ENCODE peak calls at places on chromosomes 6 and 20, in seven cellular contexts. Y, J, Q, E, W, C and V are unnamed samples.

GRCh38 chr6:104958720-104959452 is 2.0 kb downstream of the LIN28B start:
- DNase-seq in Y (no peak), J (peak; percentile 25), Q (no peak), E (no peak), W (peak; percentile 70), C (peak; percentile 0), V (no peak)

GRCh38 chr6:9412951-9413559 is 977.7 kb upstream of the SLC35B3 start:
- DNase-seq in Y (peak; percentile 57), J (peak; percentile 48), Q (no peak), E (no peak), W (peak; percentile 73), C (peak; percentile 34), V (no peak)

GRCh38 chr6:166595061-166595780 is 8.7 kb upstream of the RAMACL start:
- DNase-seq in Y (no peak), J (no peak), Q (no peak), E (no peak), W (no peak), C (no peak), V (no peak)

GRCh38 chr20:21622097-21622496 is 83.4 kb upstream of the PAX1 start:
- DNase-seq in Y (no peak), J (no peak), Q (no peak), E (no peak), W (no peak), C (no peak), V (no peak)

GRCh38 chr20:49210101-49210749 is 9.0 kb upstream of the DDX27 start:
- DNase-seq in Y (no peak), J (no peak), Q (no peak), E (no peak), W (peak; percentile 25), C (no peak), V (no peak)

GRCh38 chr20:37657924-37658800 is 35.7 kb upstream of the CTNNBL1 start:
- DNase-seq in Y (no peak), J (peak; percentile 46), Q (no peak), E (no peak), W (no peak), C (no peak), V (no peak)

GRCh38 chr20:48600470-48600945 is 227.3 kb downstream of the PREX1 start:
- DNase-seq in Y (no peak), J (no peak), Q (no peak), E (no peak), W (no peak), C (no peak), V (peak; percentile 3)

GRCh38 chr6:153108320-153108719 is 22.8 kb downstream of the RGS17 start:
- DNase-seq in Y (no peak), J (peak; percentile 19), Q (no peak), E (no peak), W (peak; percentile 48), C (no peak), V (no peak)

GRCh38 chr20:32523613-32524218 is 61.4 kb downstream of the NOL4L start:
- DNase-seq in Y (no peak), J (no peak), Q (no peak), E (no peak), W (no peak), C (no peak), V (no peak)

GRCh38 chr20:17896247-17896723 is 72.3 kb downstream of the SNX5 start:
- DNase-seq in Y (no peak), J (no peak), Q (no peak), E (peak; percentile 38), W (no peak), C (no peak), V (no peak)

GRCh38 chr6:63634630-63635029 is 972 bp upstream of the PHF3 start:
- DNase-seq in Y (no peak), J (peak; percentile 81), Q (no peak), E (no peak), W (peak; percentile 75), C (no peak), V (no peak)

GRCh38 chr6:25150863-25151262 is 128.3 kb upstream of the CARMIL1 start:
- DNase-seq in Y (no peak), J (no peak), Q (no peak), E (no peak), W (no peak), C (no peak), V (no peak)

GRCh38 chr6:168865-169455 is 123.3 kb upstream of the DUSP22 start:
- DNase-seq in Y (no peak), J (peak; percentile 49), Q (no peak), E (no peak), W (peak; percentile 59), C (peak; percentile 38), V (no peak)

GRCh38 chr20:59171986-59172385 is 8.4 kb downstream of the ZNF831 start:
- DNase-seq in Y (no peak), J (no peak), Q (no peak), E (no peak), W (no peak), C (no peak), V (no peak)

GRCh38 chr6:109290143-109290931 is 91.9 kb downstream of the CD164 start:
- DNase-seq in Y (peak; percentile 33), J (no peak), Q (no peak), E (no peak), W (no peak), C (no peak), V (no peak)

GRCh38 chr6:159204605-159205004 is 35.4 kb downstream of the FNDC1 start:
- DNase-seq in Y (no peak), J (no peak), Q (no peak), E (no peak), W (no peak), C (no peak), V (no peak)
- H3K27me3 ChIP-seq in Y (no peaks in the 10 kb centered on the region), J (no peaks in the 10 kb centered on the region), Q (no peaks in the 10 kb centered on the region), E (no peaks in the 10 kb centered on the region), W (no peaks in the 10 kb centered on the region), C (peaks cover 29% of the 10 kb centered on the region), V (no peaks in the 10 kb centered on the region)

DNA sequence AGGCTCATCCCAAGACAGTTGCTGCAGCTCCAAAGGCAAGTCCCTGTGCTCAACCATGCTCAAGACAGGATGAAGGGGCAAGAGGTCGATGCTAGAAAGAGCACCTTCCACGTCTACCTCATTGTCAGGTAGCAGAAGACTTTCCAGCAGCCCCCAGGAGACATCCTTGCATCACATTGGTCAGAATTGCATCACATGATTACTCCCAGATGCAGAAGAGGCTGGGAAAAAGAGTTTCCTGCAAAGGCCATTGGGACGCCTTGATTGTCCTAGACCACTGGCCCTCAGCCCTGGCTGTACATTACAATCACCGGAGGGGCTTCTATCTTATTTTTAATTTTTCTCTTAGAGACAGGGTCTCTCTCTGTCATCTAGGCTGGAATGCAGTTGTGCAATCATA is 17.3 kb upstream of the ZNF334 start:
- DNase-seq in Y (no peak), J (no peak), Q (no peak), E (no peak), W (no peak), C (no peak), V (no peak)
- H3K27me3 ChIP-seq in Y (no peaks in the 10 kb centered on the region), J (peaks cover 12% of the 10 kb centered on the region), Q (peaks cover 28% of the 10 kb centered on the region), E (no peaks in the 10 kb centered on the region), W (no peaks in the 10 kb centered on the region), C (peaks cover 11% of the 10 kb centered on the region), V (peaks cover 5% of the 10 kb centered on the region)

GRCh38 chr6:70957284-70957617 is 391 bp upstream of the B3GAT2 start:
- DNase-seq in Y (no peak), J (no peak), Q (no peak), E (no peak), W (no peak), C (no peak), V (no peak)

GRCh38 chr6:70956451-70957283 is at the start of gene B3GAT2:
- DNase-seq in Y (peak; percentile 64), J (peak; percentile 79), Q (no peak), E (no peak), W (peak; percentile 69), C (no peak), V (no peak)

GRCh38 chr6:70956191-70956450 is 739 bp downstream of the B3GAT2 start:
- DNase-seq in Y (no peak), J (no peak), Q (no peak), E (no peak), W (no peak), C (no peak), V (no peak)

GRCh38 chr6:70954750-70955149 is 2.1 kb downstream of the B3GAT2 start:
- DNase-seq in Y (peak; percentile 33), J (peak; percentile 18), Q (no peak), E (no peak), W (peak; percentile 6), C (no peak), V (no peak)

GRCh38 chr6:70955441-70956190 is 1.2 kb downstream of the B3GAT2 start:
- DNase-seq in Y (peak; percentile 91), J (peak; percentile 95), Q (peak; percentile 84), E (peak; percentile 52), W (peak; percentile 89), C (peak; percentile 60), V (peak; percentile 59)
- H3K27me3 ChIP-seq in Y (peaks cover 19% of the 10 kb centered on the region), J (peaks cover 81% of the 10 kb centered on the region), Q (peaks cover 45% of the 10 kb centered on the region), E (no peaks in the 10 kb centered on the region), W (peaks cover 18% of the 10 kb centered on the region), C (peaks cover 21% of the 10 kb centered on the region), V (peaks cover 7% of the 10 kb centered on the region)

GRCh38 chr20:57321142-57321541 is 8.5 kb upstream of the SPO11 start:
- DNase-seq in Y (no peak), J (no peak), Q (no peak), E (no peak), W (no peak), C (no peak), V (no peak)
- H3K27me3 ChIP-seq in Y (no peaks in the 10 kb centered on the region), J (no peaks in the 10 kb centered on the region), Q (no peaks in the 10 kb centered on the region), E (no peaks in the 10 kb centered on the region), W (no peaks in the 10 kb centered on the region), C (no peaks in the 10 kb centered on the region), V (no peaks in the 10 kb centered on the region)

DNA sequence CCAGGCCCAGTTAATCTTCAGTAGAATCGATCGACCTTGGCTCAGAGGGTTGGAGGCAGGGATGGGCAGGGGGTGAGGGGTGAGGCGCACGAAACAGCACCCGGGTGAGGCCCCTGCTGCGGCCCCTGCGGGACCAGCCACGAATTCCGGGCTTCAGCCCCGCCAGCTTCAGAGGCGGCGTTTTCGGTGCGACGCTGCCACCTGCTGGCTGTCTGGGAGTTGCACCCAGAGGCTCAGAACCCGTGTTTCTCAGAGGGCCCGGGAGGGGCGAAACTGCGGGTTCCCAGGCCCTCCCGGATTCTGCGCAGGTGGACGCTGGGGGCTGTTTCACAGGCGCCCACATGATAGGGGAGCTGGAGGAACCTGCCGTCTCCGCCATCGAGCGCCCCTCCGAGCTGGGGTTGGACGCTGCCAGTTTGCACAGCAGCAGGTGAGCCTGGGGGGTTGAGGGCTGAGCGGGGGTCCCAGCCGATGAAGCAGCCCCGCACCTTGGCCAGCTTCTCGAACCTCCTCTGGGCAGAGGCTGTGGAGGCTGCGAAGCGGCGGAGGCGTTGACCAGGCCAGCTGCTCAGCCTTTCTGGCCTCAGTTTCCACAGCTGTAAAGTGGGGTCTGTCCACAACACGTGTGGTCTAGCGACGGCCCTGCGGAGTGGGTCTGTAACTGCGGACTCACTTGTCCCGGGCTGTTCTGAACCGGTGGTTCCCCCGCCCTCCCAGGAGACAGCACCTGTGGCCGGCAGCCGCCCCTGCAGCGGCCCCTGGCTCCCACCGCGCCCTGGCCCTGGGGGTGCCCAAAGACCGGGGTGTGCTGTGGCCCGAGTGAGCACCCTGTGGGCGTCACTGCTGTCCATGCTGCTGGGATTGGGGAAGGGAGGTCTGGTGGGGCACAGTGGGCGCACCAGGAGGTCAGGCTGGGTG is 2.5 kb upstream of the BHLHE23 start:
- DNase-seq in Y (peak; percentile 83), J (peak; percentile 85), Q (no peak), E (peak; percentile 56), W (peak; percentile 67), C (peak; percentile 33), V (peak; percentile 43)
- H3K27me3 ChIP-seq in Y (peaks cover 47% of the 10 kb centered on the region), J (peaks cover 100% of the 10 kb centered on the region), Q (peaks cover 99% of the 10 kb centered on the region), E (peaks cover 26% of the 10 kb centered on the region), W (peaks cover 50% of the 10 kb centered on the region), C (no peaks in the 10 kb centered on the region), V (peaks cover 73% of the 10 kb centered on the region)

DNA sequence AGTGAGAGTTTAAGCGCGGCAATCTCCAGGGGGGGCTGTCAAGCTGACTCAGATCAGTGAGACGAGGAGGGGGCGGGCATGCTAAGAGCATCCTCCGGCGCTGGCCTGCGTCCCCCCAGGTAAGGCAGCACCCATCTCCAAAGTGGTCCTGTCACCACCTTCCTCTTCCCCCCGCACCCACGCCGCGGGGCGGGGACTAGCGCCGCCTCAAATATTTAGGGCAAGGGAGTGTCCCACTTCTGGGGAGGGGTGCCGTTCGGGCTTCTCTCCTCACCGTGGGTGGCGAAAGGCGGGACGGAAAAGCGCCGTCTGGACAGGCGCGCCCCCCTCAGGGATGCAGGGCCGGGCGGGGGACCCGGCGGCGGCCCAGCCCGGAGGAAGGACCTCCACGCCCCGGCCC is 366 bp upstream of the TOX2 start:
- DNase-seq in Y (no peak), J (no peak), Q (no peak), E (no peak), W (no peak), C (no peak), V (no peak)
- H3K27me3 ChIP-seq in Y (peaks cover 18% of the 10 kb centered on the region), J (peaks cover 60% of the 10 kb centered on the region), Q (peaks cover 45% of the 10 kb centered on the region), E (no peaks in the 10 kb centered on the region), W (peaks cover 2% of the 10 kb centered on the region), C (no peaks in the 10 kb centered on the region), V (no peaks in the 10 kb centered on the region)